ENCODE peak calls at places on chromosomes 1 and 21, in five cellular contexts. E is psoas muscle, Y is WERI-Rb-1, S is A549, U is AG10803. X is an unnamed sample.

GRCh38 chr1:244096691-244097090 is 45.6 kb downstream of the ZBTB18 start:
- DNase-seq in S (no peak), U (no peak), E (no peak), Y (no peak), X (no peak)

GRCh38 chr1:20198918-20199317 is 12.6 kb upstream of the PLA2G2C start:
- DNase-seq in U (no peak), Y (no peak), S (no peak), E (no peak), X (no peak)

GRCh38 chr1:182113879-182114626 is 52.5 kb upstream of the ZNF648 start:
- DNase-seq in Y (no peak), S (no peak), U (no peak), E (no peak), X (no peak)

GRCh38 chr1:37602750-37603694 is 7.3 kb upstream of the GNL2 start:
- DNase-seq in E (no peak), Y (peak; percentile 53), U (peak; percentile 38), S (peak; percentile 56), X (peak; percentile 73)

GRCh38 chr1:201354151-201354900 is 23.2 kb downstream of the TNNT2 start:
- DNase-seq in E (no peak), Y (no peak), U (no peak), S (no peak), X (peak; percentile 40)

GRCh38 chr1:55195523-55196233 is 19.5 kb downstream of the USP24 start:
- DNase-seq in E (no peak), U (peak; percentile 76), Y (no peak), S (no peak), X (no peak)

GRCh38 chr1:27643626-27644368 is 8.8 kb upstream of the FGR start:
- DNase-seq in U (peak; percentile 60), Y (peak; percentile 66), E (peak; percentile 71), S (peak; percentile 54), X (peak; percentile 93)

GRCh38 chr21:41766883-41767605 is at the start of gene RIPK4:
- DNase-seq in E (no peak), Y (peak; percentile 87), S (peak; percentile 60), U (peak; percentile 40), X (peak; percentile 97)

GRCh38 chr1:30743584-30744059 is 14.0 kb downstream of the LAPTM5 start:
- DNase-seq in U (no peak), S (no peak), Y (peak; percentile 67), E (no peak), X (no peak)

GRCh38 chr1:62315387-62315786 is 3.8 kb downstream of the KANK4 start:
- DNase-seq in S (no peak), U (no peak), Y (no peak), E (no peak), X (no peak)

GRCh38 chr1:164226977-164227376 is 332.0 kb upstream of the PBX1 start:
- DNase-seq in U (no peak), S (no peak), Y (no peak), E (no peak), X (no peak)

GRCh38 chr1:203180611-203181330 is 5.1 kb upstream of the MYBPH start:
- DNase-seq in S (no peak), E (no peak), Y (peak; percentile 93), U (no peak), X (no peak)

GRCh38 chr1:228781161-228781771 is 46.0 kb downstream of the RHOU start:
- DNase-seq in S (no peak), Y (peak; percentile 81), U (peak; percentile 47), E (no peak), X (peak; percentile 67)
- TF ChIP-seq CTCF in S (no peak), Y (no peak), U (no peak), E (no peak), X (peak; percentile 10)

GRCh38 chr1:8397511-8397910 is 79.6 kb downstream of the SLC45A1 start:
- DNase-seq in U (peak; percentile 69), E (no peak), S (no peak), Y (no peak), X (no peak)
- H3K4me3 ChIP-seq in U (peak overlapping the region; percentile 33), E (peak overlapping the region; percentile 19), S (no peak overlapping the region), Y (no peak overlapping the region), X (no peak overlapping the region)

DNA sequence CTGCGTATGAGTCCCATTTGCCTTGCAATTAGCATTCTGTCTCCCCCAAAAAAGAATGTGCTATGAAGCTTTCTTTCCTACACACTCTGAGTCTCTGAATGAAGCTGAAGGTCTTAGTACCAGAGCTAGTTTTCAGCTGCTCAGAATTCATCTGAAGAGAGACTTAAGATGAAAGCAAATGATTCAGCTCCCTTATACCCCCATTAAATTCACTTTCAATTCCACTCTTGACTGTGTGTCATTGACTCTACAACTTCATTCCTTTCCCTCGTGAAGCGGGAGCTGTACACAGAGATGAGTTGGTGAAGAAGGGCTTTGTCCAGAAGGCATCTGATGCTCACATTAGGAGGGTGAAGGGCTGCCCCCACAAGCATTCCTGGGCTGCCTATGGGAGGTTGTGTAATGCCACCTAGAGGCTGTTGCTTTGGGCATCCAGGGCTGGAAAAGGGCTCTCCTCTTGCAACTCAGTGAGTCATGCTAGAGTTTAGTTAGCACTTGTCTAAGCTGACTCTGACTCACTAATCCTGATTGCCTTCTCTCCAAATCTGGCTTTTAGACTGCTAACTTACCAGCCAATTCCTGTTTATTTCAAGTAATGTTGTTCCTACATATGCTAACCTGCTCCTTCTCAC is 1.8 kb downstream of the SPRR1B start:
- DNase-seq in Y (peak; percentile 97), S (peak; percentile 23), U (peak; percentile 63), E (no peak), X (peak; percentile 63)
- TF ChIP-seq CTCF in Y (peak; percentile 97), S (peak; percentile 21), U (peak; percentile 18), E (no peak), X (peak; percentile 78)

DNA sequence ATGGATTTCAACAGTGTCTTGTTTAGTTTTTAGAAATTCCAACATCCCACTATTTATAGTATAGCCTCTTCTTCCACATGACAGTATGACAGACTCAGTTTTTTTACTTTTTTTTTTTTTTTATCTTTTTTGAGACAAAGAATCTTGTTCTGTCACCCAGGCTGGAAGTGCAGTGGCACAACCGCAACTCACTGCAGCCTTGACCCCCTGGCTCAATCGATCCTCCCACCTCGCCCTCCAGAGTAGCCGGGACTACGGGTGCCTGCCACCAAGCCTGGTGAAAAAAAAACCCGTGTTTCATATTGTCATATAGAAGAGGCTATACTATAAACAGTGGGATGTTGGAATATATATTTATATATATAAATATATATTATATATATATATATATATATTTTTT is 1.2 kb upstream of the DR1 start:
- DNase-seq in S (no peak), U (no peak), Y (no peak), E (no peak), X (no peak)
- H3K4me3 ChIP-seq in S (no peak overlapping the region), U (no peak overlapping the region), Y (no peak overlapping the region), E (no peak overlapping the region), X (peak overlapping the region; percentile 90)

DNA sequence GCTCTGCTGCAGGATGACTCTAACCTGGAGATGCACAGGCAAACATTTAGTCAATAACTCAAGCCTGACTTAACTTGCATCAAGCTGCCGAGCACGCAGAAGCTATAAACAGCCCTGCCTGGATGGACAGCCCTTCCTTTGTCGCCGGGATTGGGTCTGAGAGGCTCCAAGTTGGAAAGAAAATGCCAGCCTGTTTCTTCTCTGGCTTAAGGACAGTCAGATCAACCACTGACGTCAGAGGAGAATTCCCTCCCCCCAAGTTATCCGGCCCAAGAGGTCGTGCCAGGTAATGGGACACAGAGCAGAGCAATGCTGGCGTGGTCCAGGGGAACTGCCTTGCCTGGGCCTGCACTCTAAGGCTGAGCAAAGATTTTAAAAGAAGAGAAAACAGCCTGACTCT is 27.1 kb upstream of the LRRC38 start:
- DNase-seq in E (peak; percentile 64), U (no peak), S (no peak), Y (peak; percentile 83), X (no peak)
- TF ChIP-seq CTCF in E (no peak), U (no peak), S (no peak), Y (no peak), X (no peak)

GRCh38 chr1:64834734-64835133 is 89.9 kb downstream of the RAVER2 start:
- DNase-seq in S (no peak), U (peak; percentile 34), Y (no peak), E (no peak), X (no peak)

GRCh38 chr1:64823691-64824476 is 79.0 kb downstream of the RAVER2 start:
- DNase-seq in U (peak; percentile 75), E (no peak), Y (peak; percentile 57), S (peak; percentile 30), X (peak; percentile 86)

GRCh38 chr1:64826991-64827390 is 82.1 kb downstream of the RAVER2 start:
- DNase-seq in S (no peak), U (no peak), E (no peak), Y (no peak), X (no peak)

GRCh38 chr1:64829411-64830033 is 84.6 kb downstream of the RAVER2 start:
- DNase-seq in S (no peak), U (no peak), Y (no peak), E (no peak), X (peak; percentile 65)

DNA sequence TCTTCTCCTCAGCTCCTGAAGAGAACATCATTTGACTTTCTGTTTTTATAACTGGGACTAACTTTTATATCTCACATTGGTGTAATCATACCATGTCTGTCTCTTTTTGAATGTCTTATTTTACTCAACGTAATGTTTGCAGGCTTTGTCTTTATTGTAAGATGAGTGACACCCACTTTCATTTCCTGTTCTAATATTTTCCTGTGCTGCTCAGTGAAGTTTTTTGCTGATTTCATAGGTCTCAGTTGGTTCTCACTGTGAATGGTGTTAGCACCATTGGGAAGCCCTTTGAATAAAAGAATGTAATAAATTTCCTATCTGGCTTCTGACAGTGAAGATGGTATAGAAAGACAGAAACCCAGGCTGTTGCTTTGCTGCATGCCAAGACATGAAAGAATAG is 84.0 kb downstream of the RAVER2 start:
- DNase-seq in U (no peak), S (no peak), Y (no peak), E (no peak), X (no peak)
- H3K4me3 ChIP-seq in U (no peak overlapping the region), S (no peak overlapping the region), Y (no peak overlapping the region), E (no peak overlapping the region), X (no peak overlapping the region)